ENCODE peak calls at places on chromosomes 1 and 21, in eight cellular contexts. A is stimulated activated CD4-positive, alpha-beta T cell treated with anti-CD3 and anti-CD28 coated beads, Interleukin-1b, Interleukin-23, amount 100 ng/mL, for 4 hours; K is small intestine; F is A172; I is stimulated activated CD8-positive, alpha-beta memory T cell treated with anti-CD3 and anti-CD28 coated beads, Interleukin-7, amount 100 ng/mL, for 1 hour; U is NCI-H69; L is MCF 10A; S is epithelial cell of esophagus. B is an unnamed sample.
A peak's percentile ranks its signal among the peaks of the same experiment; 100 is the strongest.

GRCh38 chr1:1960480-1961196 is 41.6 kb upstream of the TMEM52 start:
- DNase-seq in U (no peak), A (no peak), F (no peak), L (peak; percentile 34), K (no peak), I (no peak), S (no peak), B (no peak)

GRCh38 chr1:202281316-202282016 is 60.3 kb downstream of the UBE2T start:
- DNase-seq in U (peak; percentile 63), A (no peak), L (peak; percentile 47), S (peak; percentile 39), K (no peak), F (peak; percentile 81), I (no peak), B (no peak)

GRCh38 chr1:165289556-165289955 is 67.0 kb downstream of the LMX1A start:
- DNase-seq in A (no peak), U (peak; percentile 98), L (no peak), F (no peak), S (no peak), K (no peak), I (no peak), B (no peak)

GRCh38 chr1:153087692-153088091 is 6.6 kb downstream of the SPRR2E start:
- DNase-seq in K (no peak), L (no peak), F (no peak), S (no peak), U (peak; percentile 11), I (no peak), A (no peak), B (no peak)

GRCh38 chr1:176801553-176802020 is 338.6 kb downstream of the PAPPA2 start:
- DNase-seq in L (no peak), K (no peak), A (no peak), I (no peak), U (no peak), S (no peak), F (peak; percentile 14), B (no peak)

GRCh38 chr1:167871331-167871730 is 42.6 kb downstream of the ADCY10 start:
- DNase-seq in F (no peak), L (no peak), K (no peak), A (no peak), I (no peak), U (no peak), S (no peak), B (no peak)

GRCh38 chr1:41313661-41314131 is 47.5 kb upstream of the FOXO6 start:
- DNase-seq in S (peak; percentile 19), F (no peak), U (peak; percentile 40), I (no peak), L (peak; percentile 14), A (no peak), K (no peak), B (no peak)

GRCh38 chr1:24048205-24048869 is 63.6 kb downstream of the MYOM3 start:
- DNase-seq in F (no peak), L (peak; percentile 32), U (no peak), S (peak; percentile 47), I (no peak), K (peak; percentile 81), A (no peak), B (no peak)

GRCh38 chr1:214678386-214678785 is 75.4 kb downstream of the CENPF start:
- DNase-seq in L (peak; percentile 28), A (no peak), K (peak; percentile 72), I (no peak), F (no peak), S (peak; percentile 8), U (no peak), B (no peak)

GRCh38 chr1:190809312-190809711 is 331.6 kb upstream of the BRINP3 start:
- DNase-seq in U (no peak), L (no peak), I (no peak), K (no peak), A (no peak), F (no peak), S (no peak), B (no peak)

GRCh38 chr21:43824250-43824882 is 35.0 kb downstream of the RRP1 start:
- DNase-seq in U (no peak), A (no peak), K (no peak), F (peak; percentile 75), S (peak; percentile 54), L (peak; percentile 53), I (no peak), B (no peak)

GRCh38 chr1:25549273-25550154 is 6.1 kb downstream of the LDLRAP1 start:
- DNase-seq in F (peak; percentile 82), L (peak; percentile 78), K (peak; percentile 74), S (peak; percentile 65), U (peak; percentile 93), A (peak; percentile 62), I (no peak), B (no peak)

GRCh38 chr1:20662110-20662475 is 924 bp upstream of the DDOST start:
- DNase-seq in A (no peak), L (no peak), K (no peak), U (peak; percentile 8), F (no peak), S (no peak), I (no peak), B (no peak)

GRCh38 chr1:2083666-2084065 is 33.5 kb downstream of the PRKCZ start:
- DNase-seq in S (no peak), F (no peak), K (no peak), I (no peak), L (no peak), A (no peak), U (no peak), B (no peak)

GRCh38 chr1:160855181-160855981 is 7.3 kb downstream of the CD244 start:
- DNase-seq in A (no peak), I (no peak), K (peak; percentile 39), F (no peak), S (no peak), U (no peak), L (no peak), B (peak; percentile 37)

GRCh38 chr1:203038217-203038741 is 12.0 kb downstream of the PPFIA4 start:
- DNase-seq in L (peak; percentile 81), A (no peak), F (peak; percentile 100), U (peak; percentile 46), I (no peak), S (peak; percentile 83), K (no peak), B (no peak)

GRCh38 chr1:228460830-228461229 is 26.4 kb upstream of the RNF187 start:
- DNase-seq in I (no peak), S (no peak), K (no peak), U (peak; percentile 57), F (no peak), A (no peak), L (no peak), B (no peak)

GRCh38 chr21:42263591-42264131 is 44.7 kb downstream of the ABCG1 start:
- DNase-seq in U (no peak), F (no peak), I (no peak), A (no peak), K (no peak), S (peak; percentile 51), L (peak; percentile 86), B (peak; percentile 57)

GRCh38 chr1:93827633-93828436 is 51.2 kb downstream of the DNTTIP2 start:
- DNase-seq in U (no peak), A (no peak), S (peak; percentile 65), K (no peak), F (no peak), I (no peak), L (no peak), B (no peak)

GRCh38 chr21:27818847-27819246 is 852.0 kb upstream of the ADAMTS5 start:
- DNase-seq in U (no peak), L (peak; percentile 45), K (no peak), S (peak; percentile 77), F (no peak), I (no peak), A (no peak), B (no peak)

GRCh38 chr21:45889961-45890360 is 91.6 kb upstream of the COL6A1 start:
- DNase-seq in U (peak; percentile 81), A (no peak), K (no peak), L (no peak), F (no peak), S (no peak), I (no peak), B (no peak)

GRCh38 chr1:208100906-208101305 is 143.3 kb downstream of the PLXNA2 start:
- DNase-seq in K (peak; percentile 48), L (no peak), I (no peak), A (no peak), S (no peak), U (peak; percentile 62), F (peak; percentile 71), B (no peak)